ENCODE peak calls at places on chromosome 3, in nine cellular contexts. X, P, J, R, W, D, H, S and K are unnamed samples. For H3K36me3, the result is how much of the 10 kb centered on the place peaks cover.

GRCh38 chr3:108126348-108126747 is 35.5 kb upstream of the CD47 start:
- DNase-seq in X (no peak), P (no peak), J (no peak), R (no peak), W (no peak), D (no peak), H (no peak), S (no peak), K (no peak)

GRCh38 chr3:126982125-126982521 is 792 bp upstream of the PLXNA1 start:
- DNase-seq in X (no peak), P (no peak), J (no peak), R (no peak), W (peak), D (peak), H (peak), S (no peak), K (no peak)

GRCh38 chr3:106341090-106341489 is 472.3 kb upstream of the CBLB start:
- DNase-seq in X (peak), P (no peak), J (no peak), R (no peak), W (peak), D (no peak), H (no peak), S (no peak), K (no peak)

GRCh38 chr3:154003649-154004048 is 117.5 kb upstream of the ARHGEF26 start:
- DNase-seq in X (no peak), P (no peak), J (no peak), R (no peak), W (no peak), D (no peak), H (no peak), S (no peak), K (no peak)

GRCh38 chr3:31456373-31456772 is 76.4 kb upstream of the STT3B start:
- DNase-seq in X (no peak), P (no peak), J (no peak), R (no peak), W (no peak), D (no peak), H (no peak), S (no peak), K (peak)

GRCh38 chr3:107218864-107219269 is 158.4 kb upstream of the CCDC54 start:
- DNase-seq in X (no peak), P (no peak), J (no peak), R (no peak), W (no peak), D (no peak), H (no peak), S (no peak), K (no peak)

GRCh38 chr3:102745881-102746280 is 311.1 kb downstream of the ZPLD1 start:
- DNase-seq in X (no peak), P (no peak), J (no peak), R (no peak), W (no peak), D (no peak), H (no peak), S (no peak), K (no peak)

GRCh38 chr3:152102410-152102809 is 166.3 kb upstream of the MBNL1 start:
- DNase-seq in X (no peak), P (no peak), J (no peak), R (no peak), W (no peak), D (no peak), H (no peak), S (no peak), K (no peak)

GRCh38 chr3:56547486-56547885 is 9.5 kb upstream of the CCDC66 start:
- DNase-seq in X (no peak), P (no peak), J (no peak), R (no peak), W (no peak), D (no peak), H (no peak), S (no peak), K (no peak)

DNA sequence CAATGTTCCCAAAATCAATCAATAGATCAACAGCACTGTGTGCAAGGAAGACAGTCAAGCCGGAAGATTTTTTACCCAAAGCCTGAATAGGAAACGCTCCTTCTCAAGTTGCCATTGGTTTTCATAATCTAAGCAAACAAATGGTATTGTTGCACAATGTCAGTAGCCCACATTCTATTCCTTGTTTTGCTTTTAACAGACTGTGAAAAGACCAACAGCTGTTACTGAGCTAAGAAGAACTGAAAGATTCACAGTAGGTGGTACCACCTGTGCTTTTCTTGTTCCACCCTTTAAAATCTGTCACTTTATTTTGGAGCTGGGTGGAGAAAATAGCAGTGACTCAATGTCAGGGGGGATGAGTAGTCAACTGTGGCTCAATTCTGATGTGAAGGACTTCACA is 357.5 kb upstream of the CADM2 start:
- DNase-seq in X (no peak), P (no peak), J (no peak), R (no peak), W (no peak), D (no peak), H (no peak), S (no peak), K (no peak)
- H3K4me3 ChIP-seq in X (no peak), P (no peak), J (no peak), R (no peak), W (no peak), D (no peak), H (no peak), S (no peak), K (no peak)

GRCh38 chr3:15217841-15218267 is 11.8 kb downstream of the CAPN7 start:
- DNase-seq in X (no peak), P (no peak), J (no peak), R (no peak), W (no peak), D (no peak), H (no peak), S (no peak), K (no peak)

GRCh38 chr3:15221574-15222217 is 15.7 kb downstream of the CAPN7 start:
- DNase-seq in X (no peak), P (no peak), J (no peak), R (no peak), W (no peak), D (no peak), H (no peak), S (no peak), K (no peak)

GRCh38 chr3:15220056-15220455 is 14.0 kb downstream of the CAPN7 start:
- DNase-seq in X (no peak), P (no peak), J (no peak), R (no peak), W (no peak), D (no peak), H (no peak), S (no peak), K (no peak)

GRCh38 chr3:15218689-15219088 is 12.6 kb downstream of the CAPN7 start:
- DNase-seq in X (no peak), P (no peak), J (no peak), R (no peak), W (no peak), D (no peak), H (no peak), S (no peak), K (no peak)

DNA sequence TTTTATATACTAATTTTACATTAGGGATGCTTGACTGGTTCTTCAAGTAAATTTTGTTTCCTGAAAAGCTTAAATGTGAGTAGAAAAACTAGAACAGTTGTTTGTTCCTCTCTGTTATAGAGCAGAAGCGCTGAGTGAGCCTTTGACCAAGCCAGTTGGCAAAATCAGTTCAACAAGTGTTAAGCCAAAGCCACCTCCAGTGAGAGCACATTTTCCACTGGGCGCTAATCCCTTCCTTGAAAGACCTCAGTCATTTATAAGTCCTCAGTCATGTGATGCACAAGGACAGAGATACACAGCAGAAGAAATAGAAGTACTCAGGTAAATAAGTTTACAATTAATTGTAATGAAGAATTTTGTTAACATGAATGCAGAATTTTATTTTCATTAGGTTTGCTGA is 14.6 kb downstream of the CAPN7 start:
- DNase-seq in X (no peak), P (no peak), J (no peak), R (no peak), W (no peak), D (no peak), H (no peak), S (no peak), K (no peak)
- H3K36me3 ChIP-seq in X (under half), P (half or more), J (under half), R (under half), W (under half), D (half or more), H (under half), S (under half), K (under half)

GRCh38 chr3:159797771-159798170 is 190.9 kb upstream of the IL12A start:
- DNase-seq in X (no peak), P (no peak), J (no peak), R (no peak), W (no peak), D (no peak), H (no peak), S (no peak), K (no peak)

GRCh38 chr3:159802864-159803263 is 185.8 kb upstream of the IL12A start:
- DNase-seq in X (no peak), P (no peak), J (no peak), R (no peak), W (no peak), D (no peak), H (no peak), S (no peak), K (no peak)

GRCh38 chr3:159803444-159803843 is 185.2 kb upstream of the IL12A start:
- DNase-seq in X (no peak), P (peak), J (no peak), R (no peak), W (peak), D (no peak), H (no peak), S (no peak), K (no peak)

GRCh38 chr3:159798951-159799350 is 189.7 kb upstream of the IL12A start:
- DNase-seq in X (no peak), P (no peak), J (no peak), R (no peak), W (peak), D (no peak), H (no peak), S (no peak), K (no peak)

GRCh38 chr3:159800434-159801121 is 188.1 kb upstream of the IL12A start:
- DNase-seq in X (no peak), P (no peak), J (no peak), R (no peak), W (no peak), D (no peak), H (no peak), S (no peak), K (no peak)
- H3K27ac ChIP-seq in X (peak), P (no peak), J (peak), R (no peak), W (no peak), D (peak), H (no peak), S (no peak), K (no peak)

DNA sequence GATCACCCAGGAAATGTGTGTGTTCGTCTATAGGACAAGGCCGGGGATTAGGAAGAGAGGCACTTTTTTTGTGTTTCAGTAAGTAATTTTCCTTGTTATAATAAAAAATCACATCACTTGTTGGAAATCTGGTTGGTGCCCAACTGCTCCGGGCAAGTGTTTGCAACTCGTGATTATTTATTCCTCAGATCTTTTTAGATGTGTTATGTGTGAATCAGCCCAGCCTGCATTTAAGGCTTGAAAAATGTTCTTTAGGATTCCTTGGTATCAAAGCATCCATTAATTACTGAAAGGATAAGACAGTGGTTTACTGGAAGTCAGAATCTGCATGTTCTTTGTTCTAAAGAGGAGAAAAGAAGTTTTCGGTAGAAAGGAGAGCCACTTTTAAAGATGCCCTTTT is 345.6 kb downstream of the FEZF2 start:
- DNase-seq in X (no peak), P (no peak), J (no peak), R (no peak), W (no peak), D (no peak), H (no peak), S (no peak), K (no peak)
- H3K4me3 ChIP-seq in X (no peak), P (no peak), J (no peak), R (no peak), W (no peak), D (no peak), H (no peak), S (no peak), K (no peak)

DNA sequence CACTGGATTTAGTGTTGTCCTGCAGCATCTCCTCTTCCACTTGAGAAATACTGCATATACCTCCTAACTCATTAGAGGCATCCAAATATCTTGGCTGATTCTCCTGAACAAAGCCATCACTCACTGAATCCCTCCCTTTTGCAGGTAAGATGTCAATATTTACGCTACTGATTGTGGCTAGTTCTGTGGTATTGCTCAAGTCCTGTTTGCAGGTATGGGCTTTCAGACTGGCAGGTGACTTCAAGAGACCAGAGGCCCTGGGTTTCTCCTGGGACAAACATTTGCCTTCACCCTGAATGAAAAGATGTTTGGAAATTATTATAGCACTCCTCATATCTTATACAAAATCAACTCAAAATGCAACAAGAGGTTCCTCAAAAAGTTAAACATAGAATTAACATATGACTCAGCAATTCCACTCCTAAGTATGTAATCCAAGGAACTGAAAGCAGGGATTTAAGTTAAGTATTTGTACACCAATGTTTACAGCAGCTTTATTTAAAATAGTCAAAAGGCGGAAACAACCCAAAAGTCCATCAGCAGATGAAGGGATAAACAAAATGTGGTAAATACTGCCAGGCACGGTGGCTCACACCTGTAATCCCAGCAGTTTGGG is 18.6 kb downstream of the NEK4 start:
- DNase-seq in X (no peak), P (no peak), J (no peak), R (no peak), W (peak), D (no peak), H (no peak), S (no peak), K (no peak)
- H3K36me3 ChIP-seq in X (under half), P (under half), J (under half), R (under half), W (under half), D (under half), H (under half), S (under half), K (under half)

GRCh38 chr3:146077181-146077580 is 83.8 kb downstream of the PLOD2 start:
- DNase-seq in X (no peak), P (no peak), J (no peak), R (no peak), W (peak), D (no peak), H (no peak), S (no peak), K (no peak)

GRCh38 chr3:146071636-146072035 is 89.3 kb downstream of the PLOD2 start:
- DNase-seq in X (no peak), P (no peak), J (no peak), R (no peak), W (no peak), D (no peak), H (no peak), S (no peak), K (no peak)

GRCh38 chr3:146072824-146073223 is 88.2 kb downstream of the PLOD2 start:
- DNase-seq in X (no peak), P (no peak), J (no peak), R (no peak), W (peak), D (no peak), H (no peak), S (no peak), K (no peak)

GRCh38 chr3:146067048-146067447 is 93.9 kb downstream of the PLOD2 start:
- DNase-seq in X (no peak), P (peak), J (no peak), R (no peak), W (peak), D (no peak), H (no peak), S (no peak), K (no peak)

DNA sequence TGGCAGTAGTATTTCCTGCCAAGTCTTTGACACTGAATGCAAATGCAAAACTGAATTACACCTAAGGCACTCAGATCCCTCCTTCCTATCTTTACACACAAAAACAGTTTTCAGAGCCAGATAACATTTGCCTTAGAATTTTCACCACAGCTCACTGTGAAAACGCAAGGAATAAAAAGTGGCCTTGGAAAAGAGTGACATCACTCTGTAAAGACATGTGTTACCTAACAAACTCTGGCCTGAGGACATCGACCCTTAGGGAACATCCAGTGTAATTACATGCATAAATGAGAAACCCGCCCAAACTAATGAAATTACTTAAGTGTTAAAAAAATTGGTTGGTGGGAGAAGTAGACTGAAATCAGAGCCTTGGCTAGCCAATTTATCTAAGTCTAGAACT is 88.9 kb downstream of the PLOD2 start:
- DNase-seq in X (no peak), P (no peak), J (no peak), R (no peak), W (no peak), D (no peak), H (no peak), S (no peak), K (no peak)
- H3K27ac ChIP-seq in X (peak), P (no peak), J (no peak), R (peak), W (no peak), D (no peak), H (no peak), S (no peak), K (no peak)